ENCODE peak calls at places on chromosomes 13 and 19, in six cellular contexts. One of them, this sample, is unnamed.

GRCh38 chr19:38277969-38278680 is 13.8 kb downstream of the SPINT2 start:
- DNase-seq in RWPE2: no peak
- DNase-seq in aorta: peak
- DNase-seq in lower lobe of right lung: peak
- DNase-seq in dorsolateral prefrontal cortex: no peak
- DNase-seq in lower leg skin: no peak
- DNase-seq in this sample: peak

GRCh38 chr13:31848621-31849020 is 109.3 kb downstream of the RXFP2 start:
- DNase-seq in RWPE2: no peak
- DNase-seq in lower leg skin: no peak
- DNase-seq in lower lobe of right lung: no peak
- DNase-seq in aorta: no peak
- DNase-seq in dorsolateral prefrontal cortex: no peak
- DNase-seq in this sample: no peak

GRCh38 chr13:40388617-40389016 is 277.8 kb downstream of the FOXO1 start:
- DNase-seq in lower leg skin: no peak
- DNase-seq in RWPE2: no peak
- DNase-seq in dorsolateral prefrontal cortex: no peak
- DNase-seq in lower lobe of right lung: no peak
- DNase-seq in aorta: peak
- DNase-seq in this sample: peak

GRCh38 chr19:29326351-29326750 is 113.4 kb upstream of the UQCRFS1 start:
- DNase-seq in aorta: no peak
- DNase-seq in lower lobe of right lung: no peak
- DNase-seq in RWPE2: no peak
- DNase-seq in lower leg skin: peak
- DNase-seq in dorsolateral prefrontal cortex: peak
- DNase-seq in this sample: peak

GRCh38 chr13:111158136-111158805 is 43.2 kb downstream of the ARHGEF7 start:
- DNase-seq in lower leg skin: no peak
- DNase-seq in aorta: no peak
- DNase-seq in RWPE2: no peak
- DNase-seq in lower lobe of right lung: no peak
- DNase-seq in dorsolateral prefrontal cortex: no peak
- DNase-seq in this sample: no peak

GRCh38 chr19:45163156-45163555 is 2.4 kb upstream of the NKPD1 start:
- DNase-seq in lower leg skin: no peak
- DNase-seq in aorta: no peak
- DNase-seq in RWPE2: no peak
- DNase-seq in lower lobe of right lung: no peak
- DNase-seq in dorsolateral prefrontal cortex: no peak
- DNase-seq in this sample: no peak

GRCh38 chr13:97113231-97114001 is 108.7 kb upstream of the MBNL2 start:
- DNase-seq in aorta: no peak
- DNase-seq in lower leg skin: no peak
- DNase-seq in RWPE2: no peak
- DNase-seq in lower lobe of right lung: no peak
- DNase-seq in dorsolateral prefrontal cortex: no peak
- DNase-seq in this sample: no peak

GRCh38 chr19:36207605-36208252 is 6.7 kb downstream of the ZNF565 start:
- DNase-seq in RWPE2: no peak
- DNase-seq in aorta: no peak
- DNase-seq in dorsolateral prefrontal cortex: no peak
- DNase-seq in lower lobe of right lung: no peak
- DNase-seq in lower leg skin: no peak
- DNase-seq in this sample: no peak

GRCh38 chr19:10643166-10643967 is 10.8 kb upstream of the ILF3 start:
- DNase-seq in dorsolateral prefrontal cortex: no peak
- DNase-seq in RWPE2: no peak
- DNase-seq in lower lobe of right lung: no peak
- DNase-seq in lower leg skin: no peak
- DNase-seq in aorta: no peak
- DNase-seq in this sample: no peak

GRCh38 chr19:49643466-49643865 is 1.5 kb downstream of the SCAF1 start:
- DNase-seq in lower leg skin: no peak
- DNase-seq in lower lobe of right lung: no peak
- DNase-seq in dorsolateral prefrontal cortex: no peak
- DNase-seq in aorta: no peak
- DNase-seq in RWPE2: no peak
- DNase-seq in this sample: no peak
- H3K4me3 ChIP-seq in lower leg skin: no peak
- H3K4me3 ChIP-seq in lower lobe of right lung: no peak
- H3K4me3 ChIP-seq in dorsolateral prefrontal cortex: peak
- H3K4me3 ChIP-seq in aorta: no peak
- H3K4me3 ChIP-seq in RWPE2: no peak
- H3K4me3 ChIP-seq in this sample: peak

DNA sequence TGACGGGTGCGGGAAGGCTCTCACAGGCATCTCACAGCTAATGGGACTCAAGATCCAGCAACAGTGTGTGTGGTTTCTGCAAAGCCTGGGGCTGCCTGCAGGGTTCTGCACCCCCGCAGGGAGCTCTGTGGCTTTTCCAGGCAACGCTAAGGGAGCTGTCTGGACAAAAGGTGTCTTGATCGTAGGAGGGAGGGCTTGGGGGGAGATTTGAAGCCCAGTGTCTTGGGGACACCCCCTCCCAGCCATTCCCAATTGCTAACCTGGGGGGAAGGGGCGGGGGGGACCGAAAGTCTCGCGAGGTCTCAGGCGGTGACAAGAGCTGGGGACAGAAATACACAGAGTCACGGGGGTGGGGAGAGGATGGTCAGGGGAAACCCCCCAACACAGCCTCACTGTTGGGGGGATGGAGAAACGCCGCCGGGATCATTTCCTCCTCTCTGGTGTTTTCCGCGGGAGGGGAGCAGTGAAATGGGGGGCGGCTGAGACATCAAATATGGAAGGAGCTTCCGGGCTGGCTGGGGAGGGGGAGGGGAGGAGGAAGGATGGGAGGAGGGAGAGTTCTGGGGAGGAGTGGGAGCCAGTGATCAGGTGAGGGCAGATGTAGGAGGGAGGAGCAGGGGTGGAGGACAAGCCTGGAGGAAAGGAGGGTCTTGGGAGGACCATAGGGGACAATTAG is 13.3 kb downstream of the KCNC3 start:
- DNase-seq in lower leg skin: no peak
- DNase-seq in aorta: no peak
- DNase-seq in lower lobe of right lung: no peak
- DNase-seq in dorsolateral prefrontal cortex: peak
- DNase-seq in RWPE2: no peak
- DNase-seq in this sample: peak
- H3K4me3 ChIP-seq in lower leg skin: no peak
- H3K4me3 ChIP-seq in aorta: no peak
- H3K4me3 ChIP-seq in lower lobe of right lung: no peak
- H3K4me3 ChIP-seq in dorsolateral prefrontal cortex: peak
- H3K4me3 ChIP-seq in RWPE2: no peak
- H3K4me3 ChIP-seq in this sample: no peak

DNA sequence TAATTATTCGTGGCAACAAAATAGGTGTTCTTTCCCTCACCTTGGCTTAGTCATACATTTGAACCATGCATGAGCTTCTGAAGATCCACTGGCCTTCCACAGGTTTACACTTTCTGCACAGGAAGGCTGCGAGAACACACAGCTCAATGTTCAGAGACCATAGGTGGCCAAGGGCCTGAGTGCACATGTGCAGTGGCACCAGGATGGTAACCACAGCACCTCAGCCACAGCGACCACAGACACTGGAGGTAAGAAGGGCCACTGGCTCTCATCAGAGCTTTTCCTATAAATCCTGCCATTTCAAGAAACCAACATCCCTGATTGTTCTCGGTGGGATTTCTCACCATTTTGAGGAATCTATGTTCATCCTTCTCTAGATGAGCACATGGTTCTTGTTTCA is 1.6 kb downstream of the DCLK1 start:
- DNase-seq in RWPE2: no peak
- DNase-seq in lower leg skin: no peak
- DNase-seq in lower lobe of right lung: no peak
- DNase-seq in dorsolateral prefrontal cortex: no peak
- DNase-seq in aorta: no peak
- DNase-seq in this sample: no peak
- H3K4me3 ChIP-seq in RWPE2: no peak
- H3K4me3 ChIP-seq in lower leg skin: no peak
- H3K4me3 ChIP-seq in lower lobe of right lung: no peak
- H3K4me3 ChIP-seq in dorsolateral prefrontal cortex: peak
- H3K4me3 ChIP-seq in aorta: no peak
- H3K4me3 ChIP-seq in this sample: no peak

DNA sequence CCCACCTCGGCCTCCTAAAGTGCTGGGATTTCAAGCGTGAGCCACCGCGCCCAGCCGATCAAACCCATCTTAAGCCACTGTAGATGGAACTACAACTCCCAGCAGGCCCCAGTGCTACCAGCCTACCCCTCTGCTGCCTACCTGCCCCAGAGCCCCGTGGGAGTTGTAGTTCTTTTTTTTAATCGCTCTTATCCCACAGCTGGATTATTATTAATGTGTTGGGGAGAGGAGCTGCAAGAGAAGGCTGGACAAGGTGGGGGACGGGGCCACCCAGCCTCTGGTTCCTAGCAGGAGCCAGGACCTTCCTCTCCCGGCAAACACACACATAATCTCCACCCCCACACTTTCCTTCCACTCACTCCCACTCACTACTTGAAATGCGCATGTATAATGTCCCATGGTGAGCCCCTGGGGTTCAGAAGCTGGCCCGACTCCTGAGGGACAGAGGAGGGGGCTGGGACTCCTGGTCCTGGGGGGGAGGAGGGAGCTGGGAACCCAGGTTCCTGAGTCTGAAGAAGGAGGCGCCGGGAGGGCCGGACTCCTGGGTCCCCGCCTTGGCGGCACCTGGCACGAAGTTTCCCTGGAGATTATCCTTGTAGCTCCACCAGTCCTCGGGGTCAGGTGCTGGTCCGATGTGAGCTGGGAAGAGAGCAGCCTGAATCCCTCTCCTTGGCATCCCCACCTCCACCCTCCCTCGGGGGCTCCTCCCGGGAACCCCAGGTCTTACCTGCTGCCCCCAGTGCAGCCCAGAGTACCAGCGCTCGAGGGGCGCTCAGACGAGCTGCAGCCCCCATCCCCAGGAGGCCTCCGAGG is 942 bp downstream of the CA11 start:
- DNase-seq in lower leg skin: peak
- DNase-seq in lower lobe of right lung: peak
- DNase-seq in aorta: peak
- DNase-seq in RWPE2: no peak
- DNase-seq in dorsolateral prefrontal cortex: peak
- DNase-seq in this sample: peak
- H3K4me3 ChIP-seq in lower leg skin: no peak
- H3K4me3 ChIP-seq in lower lobe of right lung: peak
- H3K4me3 ChIP-seq in aorta: peak
- H3K4me3 ChIP-seq in RWPE2: peak
- H3K4me3 ChIP-seq in dorsolateral prefrontal cortex: peak
- H3K4me3 ChIP-seq in this sample: no peak

DNA sequence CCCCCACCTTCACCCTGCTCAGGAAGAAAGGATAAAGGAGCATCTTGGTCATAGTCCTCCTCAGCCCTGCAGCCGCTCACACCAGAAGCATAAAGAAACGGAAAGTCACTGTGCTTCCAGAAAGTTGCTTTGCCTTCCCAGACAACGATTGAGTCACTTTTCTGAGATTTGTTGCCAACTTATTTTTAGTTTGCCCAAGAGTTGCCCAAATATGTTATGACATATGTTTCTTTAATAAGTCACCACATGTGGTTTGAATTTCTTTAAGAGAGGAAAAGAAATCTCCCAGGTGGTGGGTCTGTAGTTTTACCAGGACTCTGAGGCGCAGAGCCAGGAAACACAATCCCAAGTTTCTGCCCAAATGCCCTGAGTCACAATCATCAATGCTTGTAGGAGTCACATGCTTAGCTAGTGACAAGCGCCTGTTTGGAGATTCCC is 63.4 kb upstream of the LRCH1 start:
- DNase-seq in lower leg skin: peak
- DNase-seq in aorta: peak
- DNase-seq in lower lobe of right lung: no peak
- DNase-seq in RWPE2: no peak
- DNase-seq in dorsolateral prefrontal cortex: no peak
- DNase-seq in this sample: peak
- H3K4me3 ChIP-seq in lower leg skin: no peak
- H3K4me3 ChIP-seq in aorta: no peak
- H3K4me3 ChIP-seq in lower lobe of right lung: no peak
- H3K4me3 ChIP-seq in RWPE2: no peak
- H3K4me3 ChIP-seq in dorsolateral prefrontal cortex: no peak
- H3K4me3 ChIP-seq in this sample: no peak

GRCh38 chr19:2176336-2176994 is 12.7 kb downstream of the DOT1L start:
- DNase-seq in aorta: no peak
- DNase-seq in dorsolateral prefrontal cortex: no peak
- DNase-seq in lower leg skin: no peak
- DNase-seq in lower lobe of right lung: peak
- DNase-seq in RWPE2: no peak
- DNase-seq in this sample: no peak
- H3K4me3 ChIP-seq in aorta: no peak
- H3K4me3 ChIP-seq in dorsolateral prefrontal cortex: no peak
- H3K4me3 ChIP-seq in lower leg skin: no peak
- H3K4me3 ChIP-seq in lower lobe of right lung: no peak
- H3K4me3 ChIP-seq in RWPE2: no peak
- H3K4me3 ChIP-seq in this sample: no peak

DNA sequence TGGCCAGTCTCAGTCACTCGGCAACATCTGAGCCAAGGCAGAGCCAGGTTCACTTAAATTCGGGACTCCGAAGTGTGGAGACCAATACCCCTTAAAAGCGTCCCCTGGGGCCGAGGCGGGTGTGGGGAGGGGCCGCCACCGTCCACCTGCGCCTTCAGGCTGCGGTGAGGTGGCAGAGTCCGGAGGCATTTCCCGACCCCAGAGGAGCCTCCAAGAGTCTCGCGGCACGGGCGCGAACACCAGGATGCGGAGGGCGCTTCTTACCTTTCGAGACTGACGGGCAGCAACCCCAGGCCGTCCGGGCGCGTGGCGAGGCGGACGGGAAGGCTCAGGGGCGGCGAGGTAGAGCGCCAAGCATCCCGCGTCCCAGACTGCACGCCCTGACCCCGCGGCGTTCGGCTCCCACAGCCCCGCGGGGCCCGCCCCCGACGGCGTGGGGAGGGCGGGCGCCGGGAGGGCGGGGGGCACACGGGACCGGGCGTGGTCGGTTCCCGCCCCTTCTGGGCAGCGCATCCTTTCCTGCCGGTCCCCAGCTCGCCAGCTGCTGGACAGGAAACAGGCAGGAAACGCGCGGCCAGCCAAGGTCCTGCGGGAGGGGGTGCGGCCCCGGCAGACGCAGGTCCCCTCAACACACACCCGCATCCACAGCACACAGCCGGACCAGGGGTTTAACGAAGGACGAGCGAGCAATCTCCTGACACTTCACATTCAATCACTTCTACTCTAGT is at the start of gene THSD1:
- DNase-seq in dorsolateral prefrontal cortex: no peak
- DNase-seq in lower lobe of right lung: peak
- DNase-seq in lower leg skin: peak
- DNase-seq in RWPE2: peak
- DNase-seq in aorta: peak
- DNase-seq in this sample: peak
- H3K4me3 ChIP-seq in dorsolateral prefrontal cortex: peak
- H3K4me3 ChIP-seq in lower lobe of right lung: peak
- H3K4me3 ChIP-seq in lower leg skin: peak
- H3K4me3 ChIP-seq in RWPE2: peak
- H3K4me3 ChIP-seq in aorta: peak
- H3K4me3 ChIP-seq in this sample: peak